ENCODE peak calls at places on chromosomes 4 and X, in six cellular contexts. L is tibial nerve; R is fibroblast of pulmonary artery; H is CD8-positive, alpha-beta T cell; S is mucosa of descending colon; U is OCI-LY7. G is an unnamed sample.

GRCh38 chr4:89270792-89271191 is 36.8 kb downstream of the GPRIN3 start:
- DNase-seq in L (no peak), S (no peak), U (no peak), H (no peak), R (no peak), G (no peak)

GRCh38 chr4:42048394-42048793 is 58.1 kb downstream of the SLC30A9 start:
- DNase-seq in U (no peak), L (no peak), R (peak), H (no peak), S (no peak), G (peak)

GRCh38 chr4:17787315-17787714 is 5.9 kb upstream of the FAM184B start:
- DNase-seq in H (no peak), R (no peak), L (no peak), S (no peak), U (no peak), G (peak)

GRCh38 chr4:26087108-26087507 is 173.1 kb downstream of the SMIM20 start:
- DNase-seq in S (no peak), R (no peak), U (no peak), H (no peak), L (no peak), G (no peak)

GRCh38 chr4:21304061-21304541 is 603.8 kb downstream of the PACRGL start:
- DNase-seq in L (no peak), S (peak), R (no peak), H (no peak), U (no peak), G (no peak)

GRCh38 chrX:153769158-153769864 is 5.3 kb downstream of the PLXNB3 start:
- DNase-seq in U (no peak), R (no peak), S (peak), L (no peak), H (peak), G (no peak)

GRCh38 chr4:4416981-4417380 is 30.1 kb downstream of the NSG1 start:
- DNase-seq in H (no peak), R (no peak), U (no peak), S (no peak), L (peak), G (no peak)

GRCh38 chr4:127015616-127016015 is 617.1 kb upstream of the INTU start:
- DNase-seq in S (no peak), L (no peak), H (no peak), U (no peak), R (no peak), G (no peak)

GRCh38 chr4:38930199-38930598 is 62.6 kb downstream of the FAM114A1 start:
- DNase-seq in U (no peak), S (no peak), L (no peak), H (no peak), R (no peak), G (no peak)

GRCh38 chr4:90025248-90025647 is 101.9 kb upstream of the CCSER1 start:
- DNase-seq in H (no peak), L (no peak), S (no peak), U (no peak), R (peak), G (peak)

GRCh38 chr4:173347467-173347866 is 13.3 kb upstream of the HMGB2 start:
- DNase-seq in U (no peak), H (no peak), S (no peak), L (no peak), R (no peak), G (no peak)

GRCh38 chr4:125551451-125551850 is 236.7 kb downstream of the FAT4 start:
- DNase-seq in U (no peak), S (no peak), R (no peak), H (no peak), L (no peak), G (no peak)

GRCh38 chr4:125546272-125546671 is 231.5 kb downstream of the FAT4 start:
- DNase-seq in R (no peak), H (no peak), S (no peak), L (no peak), U (no peak), G (no peak)

GRCh38 chr4:125550769-125551168 is 236.0 kb downstream of the FAT4 start:
- DNase-seq in S (no peak), H (no peak), U (no peak), L (no peak), R (no peak), G (no peak)

GRCh38 chr4:125551967-125552366 is 237.2 kb downstream of the FAT4 start:
- DNase-seq in S (no peak), R (no peak), L (no peak), U (no peak), H (no peak), G (no peak)

GRCh38 chr4:125547842-125548241 is 233.1 kb downstream of the FAT4 start:
- DNase-seq in U (no peak), H (no peak), S (no peak), L (no peak), R (peak), G (no peak)
- H3K4me3 ChIP-seq in U (no peak), H (no peak), S (no peak), L (no peak), R (no peak), G (no peak)

DNA sequence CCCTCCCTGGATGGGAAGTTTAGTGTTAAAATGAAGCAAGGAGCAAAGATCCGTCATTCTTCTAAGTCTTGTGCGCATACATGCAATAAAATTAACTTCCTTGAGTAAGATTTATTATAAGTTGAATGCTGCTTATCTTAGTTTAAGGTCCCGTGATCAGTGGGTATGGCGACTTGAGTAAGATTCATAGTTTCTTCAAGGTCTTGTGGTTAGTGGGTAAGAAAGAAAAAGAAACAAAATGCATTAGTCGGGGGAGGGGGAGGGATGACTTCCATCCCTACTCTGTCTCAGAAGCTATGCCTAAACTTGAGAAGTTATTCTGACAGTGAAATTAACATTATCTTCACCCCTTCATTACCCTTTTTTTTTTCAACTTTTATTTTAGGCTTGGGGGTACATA is 127.2 kb upstream of the MAGEB16 start:
- DNase-seq in S (no peak), H (no peak), R (no peak), U (no peak), L (no peak), G (no peak)
- H3K4me3 ChIP-seq in S (no peak), H (no peak), R (no peak), U (no peak), L (no peak), G (no peak)

DNA sequence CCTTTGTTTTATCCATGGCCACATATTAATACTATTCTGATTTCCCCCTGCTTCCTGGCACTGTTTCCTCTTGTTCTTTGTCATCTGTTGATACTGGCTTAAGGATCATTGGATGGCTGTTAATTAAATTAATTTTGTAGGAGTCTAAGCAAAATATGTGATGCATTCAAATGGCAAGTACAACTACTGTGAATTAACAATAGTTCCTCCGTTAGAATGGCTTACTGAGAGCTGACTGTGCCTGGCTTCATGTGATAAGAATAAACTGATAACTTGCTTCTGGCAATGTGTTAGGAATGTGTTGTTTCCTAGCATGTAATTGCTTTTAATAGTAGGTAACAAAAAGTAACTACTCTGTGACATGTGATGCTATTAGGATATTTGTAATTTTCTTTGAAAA is 98.5 kb downstream of the RPA4 start:
- DNase-seq in U (no peak), S (no peak), R (no peak), L (no peak), H (no peak), G (no peak)
- H3K4me3 ChIP-seq in U (no peak), S (no peak), R (no peak), L (no peak), H (no peak), G (no peak)

GRCh38 chr4:94480362-94480951 is 28.7 kb downstream of the PDLIM5 start:
- DNase-seq in H (no peak), U (no peak), L (no peak), S (no peak), R (no peak), G (no peak)
- H3K4me3 ChIP-seq in H (no peak), U (no peak), L (no peak), S (no peak), R (no peak), G (no peak)

DNA sequence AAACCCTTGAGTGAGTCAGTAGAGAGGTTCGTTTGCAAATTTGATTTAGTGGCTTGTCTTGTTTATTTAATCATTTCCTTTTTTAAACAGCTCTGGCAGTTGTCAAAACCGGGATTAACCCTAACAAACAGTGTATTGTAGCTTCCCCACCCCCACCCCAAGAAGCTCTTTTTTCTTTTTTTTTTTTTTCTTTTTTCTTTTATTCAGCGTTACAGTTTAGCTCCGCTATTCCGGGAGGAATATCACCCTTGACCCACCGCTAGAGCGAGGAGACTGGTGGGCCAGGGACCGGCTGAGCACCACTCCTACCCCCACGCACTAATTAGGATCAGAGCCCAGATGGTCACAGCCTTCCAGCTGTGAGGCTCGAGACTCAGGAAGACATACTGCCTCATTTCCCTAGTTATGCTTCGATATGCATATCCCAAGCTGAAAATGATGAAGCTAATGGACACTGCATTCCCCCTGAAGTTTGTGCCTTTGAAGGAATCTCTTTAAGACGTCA is 2.0 kb downstream of the PARM1 start:
- DNase-seq in H (no peak), S (no peak), R (no peak), L (no peak), U (no peak), G (no peak)
- H3K4me3 ChIP-seq in H (no peak), S (peak), R (no peak), L (peak), U (no peak), G (no peak)

GRCh38 chrX:155251391-155251790 is 12.9 kb downstream of the RAB39B start:
- DNase-seq in S (no peak), H (no peak), U (no peak), R (no peak), L (no peak), G (no peak)
- H3K4me3 ChIP-seq in S (no peak), H (no peak), U (no peak), R (no peak), L (no peak), G (no peak)

GRCh38 chr4:8577972-8578371 is 2.2 kb upstream of the GPR78 start:
- DNase-seq in U (no peak), R (no peak), L (no peak), H (no peak), S (no peak), G (peak)
- H3K4me3 ChIP-seq in U (no peak), R (no peak), L (no peak), H (no peak), S (no peak), G (no peak)

GRCh38 chr4:153447175-153447887 is 18.8 kb upstream of the TMEM131L start:
- DNase-seq in R (peak), U (no peak), L (no peak), H (no peak), S (no peak), G (no peak)
- H3K4me3 ChIP-seq in R (no peak), U (no peak), L (no peak), H (no peak), S (no peak), G (no peak)

GRCh38 chr4:95547708-95548471 is 883 bp downstream of the UNC5C start:
- DNase-seq in L (no peak), S (peak), H (no peak), R (peak), U (no peak), G (no peak)
- H3K4me3 ChIP-seq in L (peak), S (peak), H (no peak), R (peak), U (no peak), G (no peak)

DNA sequence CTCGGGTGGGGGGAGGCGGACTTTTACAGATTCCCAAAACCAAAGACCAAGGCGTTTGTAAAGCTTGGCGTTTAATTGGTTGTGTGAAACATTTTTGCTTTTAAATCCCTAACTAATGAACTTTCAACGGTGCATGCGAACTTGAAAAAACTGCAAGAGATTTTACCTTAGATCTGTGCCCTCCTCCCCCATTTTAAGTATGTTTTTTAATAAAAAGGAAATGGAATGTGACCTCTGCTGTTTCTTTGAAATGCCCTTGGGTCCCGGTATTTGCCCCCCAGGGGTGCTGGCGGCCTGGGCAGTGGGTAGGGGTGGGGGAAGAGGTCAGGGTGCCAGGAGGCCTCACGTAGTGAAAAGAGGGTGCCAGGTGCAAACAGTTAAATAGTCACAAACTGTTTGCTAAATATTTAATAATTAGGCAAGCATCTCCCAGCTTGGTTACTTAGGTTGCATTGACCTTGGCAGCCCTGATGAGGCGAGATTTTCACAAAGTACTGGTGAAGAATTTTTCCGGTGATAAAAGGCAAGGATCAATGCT is 209.8 kb downstream of the NWD2 start:
- DNase-seq in H (no peak), S (no peak), U (no peak), R (no peak), L (no peak), G (no peak)
- H3K4me3 ChIP-seq in H (peak), S (no peak), U (no peak), R (peak), L (peak), G (peak)

G was measured in bronchial epithelial cell.